ENCODE peak calls at places on chromosomes 12 and 14, in nine cellular contexts. X is pancreas, C is Calu3, Z is heart right ventricle, G is PC-3, B is astrocyte of the spinal cord, H is AG09319, K is type B pancreatic cell, J is adrenal gland. E is an unnamed sample.
A peak's percentile ranks its signal among the peaks of the same experiment; 100 is the strongest.

GRCh38 chr12:52903855-52904508 is 894 bp downstream of the KRT8 start:
- DNase-seq in C (peak; percentile 88), J (peak; percentile 59), Z (peak; percentile 23), K (peak; percentile 75), B (peak; percentile 33), G (peak; percentile 75), X (peak; percentile 88), H (no peak), E (no peak)

GRCh38 chr12:124776126-124776513 is 87.5 kb downstream of the SCARB1 start:
- DNase-seq in C (no peak), H (no peak), K (no peak), G (no peak), J (no peak), Z (no peak), X (no peak), B (peak; percentile 33), E (no peak)

GRCh38 chr14:26820578-26820977 is 222.7 kb upstream of the NOVA1 start:
- DNase-seq in H (no peak), X (no peak), C (no peak), Z (no peak), J (no peak), G (peak; percentile 83), K (no peak), B (no peak), E (no peak)

GRCh38 chr12:77537648-77538047 is 293.0 kb upstream of the NAV3 start:
- DNase-seq in X (no peak), B (no peak), K (no peak), C (no peak), H (no peak), G (no peak), J (no peak), Z (no peak), E (no peak)

GRCh38 chr14:25358330-25358729 is 308.4 kb upstream of the STXBP6 start:
- DNase-seq in C (no peak), X (no peak), B (no peak), G (no peak), Z (no peak), J (no peak), H (no peak), K (no peak), E (peak; percentile 13)

GRCh38 chr14:89907655-89908054 is 46.9 kb downstream of the EFCAB11 start:
- DNase-seq in G (no peak), J (no peak), K (no peak), C (no peak), B (no peak), X (no peak), H (no peak), Z (no peak), E (no peak)

GRCh38 chr12:106074706-106075392 is 63.9 kb downstream of the NUAK1 start:
- DNase-seq in J (no peak), Z (no peak), K (no peak), H (no peak), C (no peak), G (no peak), X (no peak), B (peak; percentile 75), E (no peak)

GRCh38 chr12:85504624-85505023 is 224.6 kb downstream of the ALX1 start:
- DNase-seq in X (no peak), C (no peak), G (no peak), B (no peak), K (no peak), J (no peak), Z (no peak), H (no peak), E (no peak)

GRCh38 chr14:56687123-56687522 is 107.5 kb downstream of the TMEM260 start:
- DNase-seq in H (no peak), Z (no peak), K (no peak), B (no peak), J (no peak), C (no peak), G (peak; percentile 26), X (no peak), E (no peak)

GRCh38 chr12:26798013-26798412 is 35.0 kb downstream of the ITPR2 start:
- DNase-seq in K (no peak), X (no peak), H (peak; percentile 24), Z (no peak), C (no peak), J (no peak), B (peak; percentile 50), G (no peak), E (no peak)

GRCh38 chr12:53502331-53502730 is 1.2 kb downstream of the TARBP2 start:
- DNase-seq in X (no peak), K (no peak), G (no peak), H (no peak), Z (no peak), J (no peak), C (no peak), B (no peak), E (no peak)

GRCh38 chr12:106179086-106179485 is 40.3 kb upstream of the NUAK1 start:
- DNase-seq in K (no peak), J (no peak), H (no peak), C (no peak), Z (peak; percentile 44), X (no peak), G (no peak), B (no peak), E (no peak)

GRCh38 chr14:80982711-80983110 is 27.3 kb downstream of the TSHR start:
- DNase-seq in J (no peak), X (no peak), Z (no peak), C (no peak), H (no peak), G (no peak), K (no peak), B (no peak), E (no peak)

GRCh38 chr12:98228619-98229538 is 286.5 kb upstream of the TMPO start:
- DNase-seq in C (no peak), K (no peak), Z (no peak), J (no peak), H (no peak), B (no peak), G (no peak), X (no peak), E (no peak)

GRCh38 chr12:123075591-123076171 is 75.2 kb downstream of the PITPNM2 start:
- DNase-seq in C (no peak), B (peak; percentile 50), X (no peak), H (no peak), J (no peak), K (no peak), Z (no peak), G (peak; percentile 71), E (peak; percentile 33)

GRCh38 chr12:71840226-71840847 is 778 bp downstream of the TBC1D15 start:
- DNase-seq in C (peak; percentile 19), J (peak; percentile 21), K (no peak), H (peak; percentile 23), X (no peak), Z (peak; percentile 10), G (peak; percentile 77), B (peak; percentile 72), E (no peak)

GRCh38 chr14:105907276-105907675 is 380.9 kb downstream of the TMEM121 start:
- DNase-seq in J (no peak), B (no peak), Z (no peak), G (no peak), H (no peak), C (no peak), X (no peak), K (no peak), E (no peak)

GRCh38 chr14:50018236-50019210 is 97.8 kb downstream of the VCPKMT start:
- DNase-seq in H (no peak), J (peak; percentile 39), C (peak; percentile 65), Z (peak; percentile 49), B (peak; percentile 34), K (no peak), G (peak; percentile 78), X (no peak), E (peak; percentile 53)

GRCh38 chr12:58593557-58594304 is 326.6 kb downstream of the LRIG3 start:
- DNase-seq in B (no peak), G (peak; percentile 37), J (no peak), K (no peak), X (no peak), C (no peak), Z (no peak), H (no peak), E (no peak)

GRCh38 chr12:132477009-132477702 is 12.8 kb upstream of the FBRSL1 start:
- DNase-seq in G (no peak), H (no peak), K (no peak), J (no peak), Z (no peak), B (no peak), C (no peak), X (no peak), E (no peak)

GRCh38 chr14:104972301-104973211 is 5.6 kb downstream of the AHNAK2 start:
- DNase-seq in Z (no peak), J (no peak), B (peak; percentile 36), G (peak; percentile 97), X (no peak), H (no peak), C (peak; percentile 94), K (no peak), E (peak; percentile 84)

GRCh38 chr14:75452324-75452723 is 24.5 kb downstream of the JDP2 start:
- DNase-seq in C (no peak), B (peak; percentile 14), X (no peak), J (no peak), Z (no peak), G (no peak), H (no peak), K (no peak), E (no peak)

GRCh38 chr12:29155079-29155478 is 6.0 kb downstream of the FAR2 start:
- DNase-seq in J (no peak), B (no peak), K (no peak), Z (no peak), C (no peak), H (no peak), G (no peak), X (no peak), E (no peak)